ENCODE peak calls at places on chromosome 21, in ten cellular contexts. X, A, C, E, G, R, Q, B, H and U are unnamed samples.
A peak's percentile ranks its signal among the peaks of the same experiment; 100 is the strongest.

GRCh38 chr21:36606983-36607325 is 92.0 kb upstream of the SIM2 start:
- DNase-seq in A (no peak), X (no peak), B (no peak), C (no peak), G (no peak), Q (no peak), R (no peak), E (no peak), H (no peak), U (no peak)

GRCh38 chr21:34558166-34558565 is 46.2 kb upstream of the KCNE1 start:
- DNase-seq in A (no peak), C (no peak), X (no peak), E (no peak), G (no peak), R (no peak), Q (no peak), H (no peak), B (no peak), U (no peak)

GRCh38 chr21:45029298-45029967 is 44.9 kb upstream of the ADARB1 start:
- DNase-seq in R (no peak), H (peak; percentile 5), X (peak; percentile 59), G (peak; percentile 87), B (no peak), E (peak; percentile 36), C (no peak), Q (peak; percentile 28), A (no peak), U (no peak)

GRCh38 chr21:46459356-46460112 is 843 bp downstream of the DIP2A start:
- DNase-seq in E (peak; percentile 48), Q (peak; percentile 44), C (no peak), B (no peak), H (no peak), X (peak; percentile 32), R (no peak), G (peak; percentile 19), A (no peak), U (peak; percentile 18)

GRCh38 chr21:15794277-15794912 is 64.6 kb downstream of the USP25 start:
- DNase-seq in B (no peak), H (no peak), Q (no peak), E (no peak), A (no peak), R (no peak), G (no peak), X (no peak), C (no peak), U (no peak)

GRCh38 chr21:42221581-42222345 is 2.8 kb downstream of the ABCG1 start:
- DNase-seq in R (no peak), A (no peak), X (no peak), H (no peak), Q (peak; percentile 3), E (peak; percentile 49), C (no peak), G (no peak), B (no peak), U (no peak)

GRCh38 chr21:24112020-24112419 is 1495.3 kb downstream of the MRPL39 start:
- DNase-seq in H (no peak), Q (no peak), C (no peak), R (no peak), X (no peak), G (no peak), B (no peak), E (no peak), A (no peak), U (no peak)

GRCh38 chr21:34909492-34910292 is 139.4 kb downstream of the RUNX1 start:
- DNase-seq in C (no peak), H (no peak), X (no peak), G (no peak), B (no peak), Q (peak; percentile 52), A (no peak), R (no peak), E (no peak), U (peak; percentile 14)

GRCh38 chr21:37461494-37461893 is 94.9 kb downstream of the DYRK1A start:
- DNase-seq in E (no peak), B (no peak), R (no peak), H (no peak), Q (no peak), C (no peak), X (no peak), A (no peak), G (no peak), U (peak; percentile 70)

GRCh38 chr21:45045481-45045880 is 28.9 kb upstream of the ADARB1 start:
- DNase-seq in Q (peak; percentile 38), R (no peak), A (no peak), E (no peak), X (no peak), B (no peak), H (no peak), C (no peak), G (no peak), U (no peak)

GRCh38 chr21:27831177-27831576 is 864.3 kb upstream of the ADAMTS5 start:
- DNase-seq in Q (no peak), G (no peak), R (peak; percentile 30), E (no peak), H (no peak), X (no peak), C (no peak), A (no peak), B (no peak), U (no peak)

GRCh38 chr21:25903599-25903998 is 168.8 kb downstream of the GABPA start:
- DNase-seq in A (no peak), C (no peak), G (no peak), R (no peak), H (no peak), X (no peak), Q (no peak), B (peak; percentile 71), E (no peak), U (peak; percentile 39)

GRCh38 chr21:29991624-29992023 is 51.8 kb upstream of the GRIK1 start:
- DNase-seq in X (no peak), G (no peak), E (no peak), B (no peak), Q (no peak), C (no peak), R (no peak), H (no peak), A (no peak), U (no peak)

GRCh38 chr21:45586289-45586858 is 44.1 kb upstream of the SLC19A1 start:
- DNase-seq in C (no peak), X (no peak), E (no peak), G (no peak), R (no peak), A (no peak), H (no peak), Q (no peak), B (no peak), U (no peak)